ENCODE peak calls at places on chromosome 18, in four cellular contexts. Q is mammary epithelial cell, I is neuronal stem cell, D is endothelial cell of umbilical vein. A is an unnamed sample.

GRCh38 chr18:71625691-71626090 is 918.5 kb downstream of the CBLN2 start:
- DNase-seq in I (no peak), Q (no peak), D (no peak), A (no peak)

GRCh38 chr18:65821890-65822289 is 71.1 kb downstream of the CDH7 start:
- DNase-seq in I (no peak), D (no peak), Q (no peak), A (no peak)

GRCh38 chr18:11994346-11994707 is 13.0 kb downstream of the IMPA2 start:
- DNase-seq in D (no peak), Q (peak), I (no peak), A (peak)

GRCh38 chr18:11987527-11987926 is 6.2 kb downstream of the IMPA2 start:
- DNase-seq in I (no peak), Q (no peak), D (no peak), A (no peak)

GRCh38 chr18:37778417-37779165 is 213.0 kb upstream of the CELF4 start:
- DNase-seq in D (peak), I (peak), Q (peak), A (peak)

GRCh38 chr18:48003426-48004349 is 73.2 kb upstream of the SMAD2 start:
- DNase-seq in D (peak), I (no peak), Q (peak), A (peak)

GRCh38 chr18:7758764-7759163 is 191.6 kb downstream of the PTPRM start:
- DNase-seq in Q (no peak), I (no peak), D (no peak), A (no peak)

GRCh38 chr18:44680271-44681038 is at the start of gene SETBP1:
- DNase-seq in D (peak), I (peak), Q (peak), A (peak)

GRCh38 chr18:23862071-23862470 is 152.5 kb upstream of the TTC39C start:
- DNase-seq in D (peak), I (no peak), Q (peak), A (peak)

GRCh38 chr18:50473896-50474295 is 86.0 kb upstream of the MAPK4 start:
- DNase-seq in D (no peak), Q (no peak), I (no peak), A (no peak)

GRCh38 chr18:46518438-46518837 is 138.6 kb downstream of the LOXHD1 start:
- DNase-seq in I (no peak), D (no peak), Q (peak), A (no peak)

GRCh38 chr18:38368886-38369285 is 803.3 kb upstream of the CELF4 start:
- DNase-seq in Q (no peak), D (no peak), I (no peak), A (no peak)

GRCh38 chr18:37930640-37931039 is 365.0 kb upstream of the CELF4 start:
- DNase-seq in Q (no peak), I (no peak), D (no peak), A (no peak)

GRCh38 chr18:28174181-28174906 is 2.6 kb downstream of the CDH2 start:
- DNase-seq in I (no peak), Q (no peak), D (no peak), A (no peak)
- H3K9ac ChIP-seq in I (no peak), Q (no peak), D (no peak), A (no peak)

GRCh38 chr18:3620146-3621119 is 170.5 kb downstream of the TGIF1 start:
- DNase-seq in Q (no peak), D (no peak), I (no peak), A (no peak)
- H3K9ac ChIP-seq in Q (no peak), D (no peak), I (no peak), A (no peak)

GRCh38 chr18:22710628-22711380 is 222.3 kb upstream of the RBBP8 start:
- DNase-seq in I (no peak), Q (peak), D (peak), A (peak)
- H3K9ac ChIP-seq in I (no peak), Q (peak), D (peak), A (peak)

GRCh38 chr18:6731197-6731596 is 1.7 kb downstream of the ARHGAP28 start:
- DNase-seq in Q (peak), D (peak), I (no peak), A (peak)
- H3K9ac ChIP-seq in Q (no peak), D (no peak), I (no peak), A (peak)

GRCh38 chr18:79947881-79948610 is 3.4 kb downstream of the SLC66A2 start:
- DNase-seq in Q (no peak), I (no peak), D (no peak), A (no peak)

GRCh38 chr18:79950440-79951341 is 762 bp downstream of the SLC66A2 start:
- DNase-seq in Q (peak), D (peak), I (no peak), A (peak)

GRCh38 chr18:79949571-79950439 is 1.6 kb downstream of the SLC66A2 start:
- DNase-seq in D (peak), Q (no peak), I (no peak), A (no peak)

GRCh38 chr18:79947054-79947755 is 4.2 kb downstream of the SLC66A2 start:
- DNase-seq in D (no peak), I (no peak), Q (peak), A (peak)

GRCh38 chr18:79948719-79949411 is 2.6 kb downstream of the SLC66A2 start:
- DNase-seq in Q (no peak), I (no peak), D (no peak), A (no peak)
- H3K9ac ChIP-seq in Q (no peak), I (no peak), D (no peak), A (peak)

DNA sequence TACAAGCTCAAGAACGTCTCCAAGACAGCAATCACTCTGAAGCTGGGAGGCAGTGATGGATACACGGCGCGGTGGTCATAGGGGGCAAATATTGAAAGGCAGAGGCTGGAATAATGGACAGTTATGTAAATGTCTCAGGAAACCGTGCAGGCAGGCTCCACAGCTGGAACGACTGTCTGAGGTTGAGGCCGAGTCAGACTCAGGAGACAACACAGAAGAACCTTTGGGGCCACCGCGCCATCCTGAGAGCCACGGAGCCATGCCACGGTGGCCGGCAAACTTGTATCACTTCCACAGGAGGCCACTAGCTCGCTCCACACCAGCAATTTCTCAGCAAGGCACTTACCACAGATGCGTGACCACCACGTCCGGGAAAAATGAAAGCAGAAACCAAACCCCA is 156.7 kb upstream of the SALL3 start:
- DNase-seq in Q (no peak), D (no peak), I (no peak), A (no peak)
- H3K9ac ChIP-seq in Q (no peak), D (no peak), I (no peak), A (no peak)